ENCODE peak calls at places on chromosomes 12 and 14, in six cellular contexts. One of them, this sample, is unnamed.

GRCh38 chr12:47754881-47755280 is 3.8 kb downstream of the RAPGEF3 start:
- DNase-seq in neural progenitor cell: no peak
- DNase-seq in HepG2: no peak
- DNase-seq in fibroblast of lung: no peak
- DNase-seq in CD8-positive, alpha-beta T cell: no peak
- DNase-seq in HCT116: no peak
- DNase-seq in this sample: no peak

GRCh38 chr14:31969371-31969770 is 107.7 kb upstream of the ARHGAP5 start:
- DNase-seq in neural progenitor cell: no peak
- DNase-seq in fibroblast of lung: peak
- DNase-seq in HepG2: peak
- DNase-seq in HCT116: no peak
- DNase-seq in CD8-positive, alpha-beta T cell: no peak
- DNase-seq in this sample: no peak

GRCh38 chr14:30440986-30441385 is 118.0 kb upstream of the G2E3 start:
- DNase-seq in HepG2: no peak
- DNase-seq in neural progenitor cell: no peak
- DNase-seq in HCT116: no peak
- DNase-seq in fibroblast of lung: no peak
- DNase-seq in CD8-positive, alpha-beta T cell: no peak
- DNase-seq in this sample: no peak

GRCh38 chr14:98840076-98840475 is 431.9 kb downstream of the BCL11B start:
- DNase-seq in CD8-positive, alpha-beta T cell: no peak
- DNase-seq in fibroblast of lung: no peak
- DNase-seq in HepG2: no peak
- DNase-seq in neural progenitor cell: no peak
- DNase-seq in HCT116: no peak
- DNase-seq in this sample: no peak

GRCh38 chr12:130286041-130286440 is 51.6 kb upstream of the PIWIL1 start:
- DNase-seq in CD8-positive, alpha-beta T cell: no peak
- DNase-seq in HCT116: no peak
- DNase-seq in neural progenitor cell: peak
- DNase-seq in fibroblast of lung: no peak
- DNase-seq in HepG2: peak
- DNase-seq in this sample: peak

GRCh38 chr14:96403409-96403808 is 11.5 kb downstream of the AK7 start:
- DNase-seq in CD8-positive, alpha-beta T cell: no peak
- DNase-seq in HCT116: no peak
- DNase-seq in fibroblast of lung: no peak
- DNase-seq in neural progenitor cell: no peak
- DNase-seq in HepG2: no peak
- DNase-seq in this sample: no peak

GRCh38 chr14:68666899-68667298 is 126.0 kb downstream of the ZFP36L1 start:
- DNase-seq in fibroblast of lung: no peak
- DNase-seq in CD8-positive, alpha-beta T cell: no peak
- DNase-seq in HCT116: no peak
- DNase-seq in neural progenitor cell: no peak
- DNase-seq in HepG2: no peak
- DNase-seq in this sample: no peak

GRCh38 chr14:51498411-51499227 is 153.1 kb upstream of the FRMD6 start:
- DNase-seq in fibroblast of lung: no peak
- DNase-seq in CD8-positive, alpha-beta T cell: no peak
- DNase-seq in HCT116: no peak
- DNase-seq in HepG2: no peak
- DNase-seq in neural progenitor cell: no peak
- DNase-seq in this sample: peak

GRCh38 chr12:11689591-11690158 is 40.2 kb downstream of the ETV6 start:
- DNase-seq in HCT116: no peak
- DNase-seq in HepG2: no peak
- DNase-seq in CD8-positive, alpha-beta T cell: no peak
- DNase-seq in fibroblast of lung: no peak
- DNase-seq in neural progenitor cell: no peak
- DNase-seq in this sample: peak

GRCh38 chr12:15988983-15989382 is 77.9 kb downstream of the DERA start:
- DNase-seq in fibroblast of lung: no peak
- DNase-seq in CD8-positive, alpha-beta T cell: no peak
- DNase-seq in HepG2: no peak
- DNase-seq in neural progenitor cell: no peak
- DNase-seq in HCT116: no peak
- DNase-seq in this sample: no peak

GRCh38 chr12:130462558-130462924 is 124.9 kb downstream of the PIWIL1 start:
- DNase-seq in HCT116: no peak
- DNase-seq in fibroblast of lung: no peak
- DNase-seq in CD8-positive, alpha-beta T cell: no peak
- DNase-seq in HepG2: no peak
- DNase-seq in neural progenitor cell: no peak
- DNase-seq in this sample: no peak

GRCh38 chr14:76924363-76925151 is 98.3 kb downstream of the LRRC74A start:
- DNase-seq in CD8-positive, alpha-beta T cell: peak
- DNase-seq in HCT116: no peak
- DNase-seq in neural progenitor cell: peak
- DNase-seq in HepG2: peak
- DNase-seq in fibroblast of lung: peak
- DNase-seq in this sample: no peak

GRCh38 chr12:86727151-86727550 is 471.0 kb upstream of the MGAT4C start:
- DNase-seq in CD8-positive, alpha-beta T cell: no peak
- DNase-seq in HepG2: no peak
- DNase-seq in fibroblast of lung: peak
- DNase-seq in neural progenitor cell: no peak
- DNase-seq in HCT116: no peak
- DNase-seq in this sample: no peak

GRCh38 chr12:30794591-30795409 is 40.0 kb upstream of the CAPRIN2 start:
- DNase-seq in fibroblast of lung: peak
- DNase-seq in HepG2: peak
- DNase-seq in HCT116: peak
- DNase-seq in CD8-positive, alpha-beta T cell: no peak
- DNase-seq in neural progenitor cell: no peak
- DNase-seq in this sample: no peak

GRCh38 chr12:24012528-24012927 is 63.1 kb upstream of the SOX5 start:
- DNase-seq in CD8-positive, alpha-beta T cell: no peak
- DNase-seq in neural progenitor cell: no peak
- DNase-seq in HepG2: peak
- DNase-seq in HCT116: no peak
- DNase-seq in fibroblast of lung: no peak
- DNase-seq in this sample: no peak

GRCh38 chr14:104976198-104977007 is 1.8 kb downstream of the AHNAK2 start:
- DNase-seq in HCT116: peak
- DNase-seq in CD8-positive, alpha-beta T cell: peak
- DNase-seq in HepG2: peak
- DNase-seq in fibroblast of lung: peak
- DNase-seq in neural progenitor cell: peak
- DNase-seq in this sample: peak

GRCh38 chr14:47044841-47045240 is 393.3 kb upstream of the RPL10L start:
- DNase-seq in HepG2: no peak
- DNase-seq in neural progenitor cell: peak
- DNase-seq in HCT116: no peak
- DNase-seq in CD8-positive, alpha-beta T cell: no peak
- DNase-seq in fibroblast of lung: peak
- DNase-seq in this sample: peak

GRCh38 chr14:91418387-91419043 is 895 bp upstream of the CCDC88C start:
- DNase-seq in fibroblast of lung: peak
- DNase-seq in HepG2: peak
- DNase-seq in CD8-positive, alpha-beta T cell: peak
- DNase-seq in HCT116: peak
- DNase-seq in neural progenitor cell: peak
- DNase-seq in this sample: peak

GRCh38 chr12:130827432-130827831 is 11.6 kb downstream of the STX2 start:
- DNase-seq in HepG2: no peak
- DNase-seq in CD8-positive, alpha-beta T cell: no peak
- DNase-seq in fibroblast of lung: no peak
- DNase-seq in HCT116: no peak
- DNase-seq in neural progenitor cell: no peak
- DNase-seq in this sample: no peak

GRCh38 chr12:64531665-64532334 is 78.5 kb upstream of the RASSF3 start:
- DNase-seq in CD8-positive, alpha-beta T cell: no peak
- DNase-seq in HCT116: no peak
- DNase-seq in fibroblast of lung: no peak
- DNase-seq in HepG2: no peak
- DNase-seq in neural progenitor cell: peak
- DNase-seq in this sample: no peak

GRCh38 chr14:59060841-59061240 is 127.6 kb upstream of the DAAM1 start:
- DNase-seq in fibroblast of lung: peak
- DNase-seq in neural progenitor cell: peak
- DNase-seq in HCT116: no peak
- DNase-seq in CD8-positive, alpha-beta T cell: no peak
- DNase-seq in HepG2: no peak
- DNase-seq in this sample: peak

GRCh38 chr12:25976289-25976688 is 17.8 kb downstream of the RASSF8 start:
- DNase-seq in CD8-positive, alpha-beta T cell: no peak
- DNase-seq in HCT116: no peak
- DNase-seq in HepG2: no peak
- DNase-seq in neural progenitor cell: no peak
- DNase-seq in fibroblast of lung: peak
- DNase-seq in this sample: no peak

GRCh38 chr12:119649202-119649808 is 18.6 kb upstream of the PRKAB1 start:
- DNase-seq in HCT116: no peak
- DNase-seq in neural progenitor cell: peak
- DNase-seq in HepG2: no peak
- DNase-seq in fibroblast of lung: no peak
- DNase-seq in CD8-positive, alpha-beta T cell: no peak
- DNase-seq in this sample: no peak

GRCh38 chr14:94548999-94549985 is 11.9 kb upstream of the SERPINA4 start:
- DNase-seq in CD8-positive, alpha-beta T cell: no peak
- DNase-seq in HepG2: peak
- DNase-seq in neural progenitor cell: peak
- DNase-seq in HCT116: peak
- DNase-seq in fibroblast of lung: peak
- DNase-seq in this sample: peak

GRCh38 chr12:39327520-39327919 is 115.4 kb downstream of the KIF21A start:
- DNase-seq in HepG2: no peak
- DNase-seq in CD8-positive, alpha-beta T cell: no peak
- DNase-seq in HCT116: no peak
- DNase-seq in neural progenitor cell: no peak
- DNase-seq in fibroblast of lung: no peak
- DNase-seq in this sample: no peak

GRCh38 chr14:93054876-93055275 is 60.8 kb downstream of the ITPK1 start:
- DNase-seq in HCT116: no peak
- DNase-seq in neural progenitor cell: no peak
- DNase-seq in HepG2: no peak
- DNase-seq in CD8-positive, alpha-beta T cell: no peak
- DNase-seq in fibroblast of lung: no peak
- DNase-seq in this sample: no peak
- H3K27ac ChIP-seq in HCT116: no peak
- H3K27ac ChIP-seq in neural progenitor cell: no peak
- H3K27ac ChIP-seq in HepG2: no peak
- H3K27ac ChIP-seq in CD8-positive, alpha-beta T cell: no peak
- H3K27ac ChIP-seq in fibroblast of lung: no peak
- H3K27ac ChIP-seq in this sample: no peak

GRCh38 chr14:86796221-86797074 is 1196.5 kb downstream of the GALC start:
- DNase-seq in HepG2: peak
- DNase-seq in fibroblast of lung: peak
- DNase-seq in neural progenitor cell: no peak
- DNase-seq in HCT116: no peak
- DNase-seq in CD8-positive, alpha-beta T cell: no peak
- DNase-seq in this sample: no peak

GRCh38 chr14:86797075-86797351 is 1196.0 kb downstream of the GALC start:
- DNase-seq in fibroblast of lung: no peak
- DNase-seq in HCT116: no peak
- DNase-seq in CD8-positive, alpha-beta T cell: no peak
- DNase-seq in neural progenitor cell: no peak
- DNase-seq in HepG2: no peak
- DNase-seq in this sample: no peak

GRCh38 chr14:86798330-86798729 is 1194.7 kb downstream of the GALC start:
- DNase-seq in fibroblast of lung: peak
- DNase-seq in neural progenitor cell: no peak
- DNase-seq in HCT116: no peak
- DNase-seq in HepG2: no peak
- DNase-seq in CD8-positive, alpha-beta T cell: no peak
- DNase-seq in this sample: no peak

GRCh38 chr14:86802726-86803125 is 1190.3 kb downstream of the GALC start:
- DNase-seq in CD8-positive, alpha-beta T cell: no peak
- DNase-seq in neural progenitor cell: no peak
- DNase-seq in fibroblast of lung: peak
- DNase-seq in HCT116: no peak
- DNase-seq in HepG2: no peak
- DNase-seq in this sample: no peak

DNA sequence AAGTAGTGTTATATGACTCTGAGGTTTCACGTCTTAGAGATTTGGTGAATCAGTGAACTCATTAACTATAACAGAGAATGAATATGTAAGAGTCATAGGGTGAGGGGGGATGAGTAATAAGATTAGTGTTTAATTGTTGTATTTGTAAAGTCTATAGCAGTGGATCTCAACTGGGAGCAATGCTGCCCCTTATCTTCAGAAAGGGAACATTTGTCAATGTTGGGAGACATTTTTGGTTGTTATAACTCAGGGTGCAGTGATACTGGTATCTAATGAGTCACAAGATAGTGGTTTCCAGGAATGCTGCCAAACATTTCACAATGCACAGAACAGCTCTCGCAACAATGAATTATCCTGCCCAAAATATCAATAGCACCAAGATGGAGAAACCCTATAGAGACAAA is 1193.7 kb downstream of the GALC start:
- DNase-seq in neural progenitor cell: no peak
- DNase-seq in fibroblast of lung: peak
- DNase-seq in HCT116: no peak
- DNase-seq in HepG2: peak
- DNase-seq in CD8-positive, alpha-beta T cell: no peak
- DNase-seq in this sample: no peak
- TF ChIP-seq CTCF in neural progenitor cell: no peak
- TF ChIP-seq CTCF in fibroblast of lung: no peak
- TF ChIP-seq CTCF in HCT116: no peak
- TF ChIP-seq CTCF in HepG2: no peak
- TF ChIP-seq CTCF in CD8-positive, alpha-beta T cell: peak
- TF ChIP-seq CTCF in this sample: no peak

GRCh38 chr12:46404733-46405132 is 32.2 kb upstream of the SLC38A2 start:
- DNase-seq in CD8-positive, alpha-beta T cell: no peak
- DNase-seq in HepG2: no peak
- DNase-seq in fibroblast of lung: peak
- DNase-seq in HCT116: no peak
- DNase-seq in neural progenitor cell: no peak
- DNase-seq in this sample: no peak

GRCh38 chr12:46409342-46409741 is 36.8 kb upstream of the SLC38A2 start:
- DNase-seq in HCT116: no peak
- DNase-seq in HepG2: no peak
- DNase-seq in neural progenitor cell: no peak
- DNase-seq in CD8-positive, alpha-beta T cell: no peak
- DNase-seq in fibroblast of lung: no peak
- DNase-seq in this sample: no peak

GRCh38 chr12:46409974-46410373 is 37.4 kb upstream of the SLC38A2 start:
- DNase-seq in fibroblast of lung: no peak
- DNase-seq in CD8-positive, alpha-beta T cell: no peak
- DNase-seq in HepG2: no peak
- DNase-seq in neural progenitor cell: no peak
- DNase-seq in HCT116: no peak
- DNase-seq in this sample: no peak

GRCh38 chr12:46406352-46407027 is 33.9 kb upstream of the SLC38A2 start:
- DNase-seq in fibroblast of lung: peak
- DNase-seq in HCT116: no peak
- DNase-seq in CD8-positive, alpha-beta T cell: no peak
- DNase-seq in HepG2: no peak
- DNase-seq in neural progenitor cell: no peak
- DNase-seq in this sample: no peak

GRCh38 chr12:46407360-46407759 is 34.8 kb upstream of the SLC38A2 start:
- DNase-seq in HepG2: no peak
- DNase-seq in CD8-positive, alpha-beta T cell: no peak
- DNase-seq in neural progenitor cell: no peak
- DNase-seq in fibroblast of lung: peak
- DNase-seq in HCT116: no peak
- DNase-seq in this sample: no peak
- H3K27ac ChIP-seq in HepG2: no peak
- H3K27ac ChIP-seq in CD8-positive, alpha-beta T cell: no peak
- H3K27ac ChIP-seq in neural progenitor cell: no peak
- H3K27ac ChIP-seq in fibroblast of lung: no peak
- H3K27ac ChIP-seq in HCT116: no peak
- H3K27ac ChIP-seq in this sample: no peak

GRCh38 chr12:104109446-104110271 is 28.4 kb downstream of the NFYB start:
- DNase-seq in HCT116: no peak
- DNase-seq in fibroblast of lung: no peak
- DNase-seq in CD8-positive, alpha-beta T cell: no peak
- DNase-seq in HepG2: no peak
- DNase-seq in neural progenitor cell: no peak
- DNase-seq in this sample: no peak
- TF ChIP-seq CTCF in HCT116: no peak
- TF ChIP-seq CTCF in fibroblast of lung: no peak
- TF ChIP-seq CTCF in CD8-positive, alpha-beta T cell: peak
- TF ChIP-seq CTCF in HepG2: no peak
- TF ChIP-seq CTCF in neural progenitor cell: no peak
- TF ChIP-seq CTCF in this sample: no peak